ENCODE peak calls at places on chromosome 1, in six cellular contexts. L is H1, Y is HCT116, V is K562, K is HepG2, P is GM12878. S is an unnamed sample.

GRCh38 chr1:171188388-171189266 is 3.5 kb downstream of the FMO2 start:
- DNase-seq in Y (peak; percentile 24), K (peak; percentile 43), V (peak; percentile 62), L (no peak), P (peak; percentile 5), S (peak; percentile 57)

GRCh38 chr1:27491748-27492700 is 2.1 kb upstream of the WASF2 start:
- DNase-seq in V (no peak), P (no peak), K (no peak), L (no peak), Y (no peak), S (no peak)

GRCh38 chr1:9858293-9859035 is 34.7 kb upstream of the CLSTN1 start:
- DNase-seq in Y (no peak), K (no peak), P (no peak), V (no peak), L (no peak), S (no peak)

GRCh38 chr1:163036661-163037060 is 32.5 kb upstream of the RGS4 start:
- DNase-seq in Y (no peak), P (no peak), V (no peak), L (no peak), K (no peak), S (no peak)

GRCh38 chr1:67590329-67590728 is 94.7 kb upstream of the GADD45A start:
- DNase-seq in L (no peak), K (no peak), P (no peak), V (peak; percentile 27), Y (no peak), S (no peak)

GRCh38 chr1:4267381-4268261 is 367.5 kb upstream of the C1orf174 start:
- DNase-seq in V (no peak), Y (no peak), L (no peak), P (peak; percentile 48), K (peak; percentile 99), S (no peak)

GRCh38 chr1:179251675-179252074 is 22.2 kb upstream of the ABL2 start:
- DNase-seq in L (no peak), V (peak; percentile 44), Y (no peak), K (peak; percentile 44), P (no peak), S (no peak)

GRCh38 chr1:9388628-9389184 is 96.0 kb downstream of the SPSB1 start:
- DNase-seq in K (no peak), Y (peak; percentile 29), L (no peak), P (no peak), V (peak; percentile 31), S (no peak)

GRCh38 chr1:95035536-95035935 is 37.2 kb downstream of the ALG14 start:
- DNase-seq in V (no peak), K (no peak), Y (peak; percentile 18), L (no peak), P (no peak), S (no peak)

GRCh38 chr1:246681822-246682221 is 42.4 kb upstream of the SCCPDH start:
- DNase-seq in Y (no peak), K (no peak), P (no peak), V (no peak), L (no peak), S (no peak)

GRCh38 chr1:27522860-27523665 is 33.1 kb upstream of the WASF2 start:
- DNase-seq in K (peak; percentile 52), V (peak; percentile 86), Y (no peak), L (no peak), P (no peak), S (peak; percentile 58)

GRCh38 chr1:67314696-67315095 is 7.0 kb downstream of the IL12RB2 start:
- DNase-seq in L (no peak), K (no peak), P (no peak), V (peak; percentile 53), Y (no peak), S (no peak)

GRCh38 chr1:64917907-64918306 is 48.4 kb downstream of the JAK1 start:
- DNase-seq in P (no peak), L (no peak), V (no peak), Y (no peak), K (no peak), S (no peak)

GRCh38 chr1:64912191-64912590 is 54.2 kb downstream of the JAK1 start:
- DNase-seq in V (no peak), K (no peak), Y (no peak), P (no peak), L (no peak), S (no peak)

GRCh38 chr1:64917328-64917861 is 49.0 kb downstream of the JAK1 start:
- DNase-seq in Y (peak; percentile 83), P (no peak), L (no peak), K (peak; percentile 60), V (peak; percentile 44), S (no peak)

GRCh38 chr1:64913361-64914015 is 52.9 kb downstream of the JAK1 start:
- DNase-seq in K (no peak), Y (no peak), P (no peak), L (no peak), V (no peak), S (no peak)

DNA sequence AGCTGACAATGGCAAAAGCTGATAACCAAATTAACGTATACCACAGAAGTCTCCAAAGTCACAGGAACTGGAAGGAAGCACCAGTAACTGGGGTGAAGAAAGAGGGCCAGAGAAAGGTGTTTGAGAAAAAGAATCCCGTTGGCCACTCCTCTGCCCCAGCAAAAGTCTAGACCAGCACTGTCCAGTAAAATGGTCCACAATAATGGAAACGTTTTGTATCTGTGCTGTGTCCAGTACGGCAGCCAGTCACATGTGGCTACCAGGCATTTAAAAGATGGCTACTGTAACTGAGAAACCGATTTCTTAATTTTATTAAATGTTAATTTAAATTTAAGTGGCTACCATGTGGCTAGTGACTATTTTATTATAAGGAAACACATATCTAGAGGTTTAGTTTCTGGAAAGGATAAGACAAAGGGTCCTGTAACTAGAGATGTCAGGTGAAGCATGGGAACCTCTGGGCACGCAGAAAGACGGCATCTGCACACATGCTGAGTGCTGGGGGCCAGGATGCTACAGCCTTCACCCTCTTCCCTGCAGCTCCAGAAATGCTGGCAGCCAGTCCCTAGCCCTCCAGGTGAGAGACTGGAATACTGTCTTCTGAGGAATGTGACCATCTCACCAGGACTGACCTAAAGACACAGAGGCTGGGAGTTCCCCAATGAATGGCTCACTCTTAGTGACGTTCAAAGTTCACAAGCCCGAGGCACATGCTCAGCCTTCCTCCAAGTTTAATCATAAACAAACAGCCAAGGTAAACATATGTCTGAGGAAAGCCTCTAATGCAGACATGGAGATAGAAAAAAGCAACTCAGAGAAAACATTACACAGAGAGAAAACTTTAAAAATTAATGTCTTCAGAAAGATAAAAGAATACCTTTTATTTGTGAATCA is 50.7 kb downstream of the JAK1 start:
- DNase-seq in K (peak; percentile 93), L (no peak), P (no peak), V (no peak), Y (no peak), S (no peak)
- TF ChIP-seq ATF3 in K (no peak), L (no peak), P (no peak), V (no peak), Y (no peak), S (no peak)

DNA sequence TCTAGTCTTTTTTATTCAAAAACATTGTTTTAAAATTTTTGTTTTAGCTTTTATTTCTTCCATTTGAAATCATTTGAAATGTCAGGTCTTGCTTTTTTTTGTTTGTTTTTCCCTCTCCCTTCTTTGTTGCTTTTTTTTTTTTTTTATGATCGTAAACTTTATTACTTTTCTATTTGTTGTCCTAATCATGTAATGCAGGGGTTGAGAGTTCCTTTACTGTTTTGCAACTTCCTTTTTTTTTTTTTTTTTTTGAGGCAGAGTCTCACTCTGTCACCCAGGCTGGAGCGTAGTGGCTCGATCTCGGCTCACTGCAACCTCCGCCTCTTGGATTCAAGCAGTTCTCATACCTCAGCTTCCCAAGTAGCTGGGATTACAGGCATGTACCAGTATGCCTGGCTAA is 24.8 kb downstream of the IVNS1ABP start:
- DNase-seq in P (no peak), Y (no peak), L (no peak), K (no peak), V (no peak), S (no peak)
- TF ChIP-seq ATF3 in P (no peak), Y (no peak), L (no peak), K (no peak), V (no peak), S (no peak)

GRCh38 chr1:166176416-166176815 is 9.6 kb upstream of the FAM78B start:
- DNase-seq in P (no peak), V (no peak), K (no peak), L (no peak), Y (no peak), S (no peak)
- TF ChIP-seq ATF3 in P (no peak), V (no peak), K (no peak), L (no peak), Y (no peak), S (no peak)

DNA sequence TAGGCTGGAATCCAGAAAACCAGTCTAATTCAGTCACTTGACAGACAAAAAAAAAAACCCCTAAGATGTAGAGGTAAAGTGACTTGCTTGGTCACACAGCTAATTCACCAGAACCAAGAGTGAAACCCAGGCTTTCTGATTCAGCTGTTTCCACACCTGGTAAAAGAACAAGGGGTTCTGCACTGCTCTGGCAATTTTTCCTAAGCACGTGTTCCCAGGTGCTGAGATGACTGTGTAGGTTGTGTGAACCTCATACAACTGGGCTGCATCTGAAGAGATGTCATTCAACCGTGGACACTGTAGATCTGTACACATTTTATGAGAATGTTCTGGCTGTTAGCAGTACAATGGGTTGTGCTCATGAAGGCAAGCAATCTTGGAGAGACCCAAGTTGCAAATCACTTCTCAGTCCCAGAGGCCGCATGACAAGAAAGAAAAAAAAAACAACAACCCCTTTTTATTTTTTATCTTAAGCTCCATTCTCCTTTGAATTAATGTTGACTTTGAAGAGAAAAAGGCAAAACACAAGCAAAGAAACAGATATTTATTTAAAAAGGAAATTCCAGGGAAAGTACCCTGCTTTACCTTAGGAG is 95.4 kb downstream of the INTS7 start:
- DNase-seq in K (no peak), V (no peak), P (peak; percentile 99), L (no peak), Y (no peak), S (no peak)
- TF ChIP-seq ATF3 in K (no peak), V (no peak), P (no peak), L (no peak), Y (no peak), S (no peak)